ENCODE peak calls at places on chromosomes 13 and 19, in six cellular contexts. E is Karpas-422, P is kidney epithelial cell, O is cardiac muscle cell, J is psoas muscle, X is dorsolateral prefrontal cortex. W is an unnamed sample.

GRCh38 chr19:49690656-49691242 is at the start of gene CPT1C:
- DNase-seq in P (no peak), J (peak; percentile 78), X (peak; percentile 96), O (peak; percentile 83), E (peak; percentile 55), W (peak; percentile 94)

GRCh38 chr19:55579766-55580621 is 654 bp downstream of the ZNF579 start:
- DNase-seq in J (no peak), P (no peak), O (peak; percentile 44), X (no peak), E (peak; percentile 71), W (peak; percentile 62)

GRCh38 chr13:31835932-31836331 is 96.6 kb downstream of the RXFP2 start:
- DNase-seq in E (no peak), X (no peak), P (no peak), J (no peak), O (peak; percentile 29), W (no peak)

GRCh38 chr19:20182232-20182785 is 15.3 kb downstream of the ZNF486 start:
- DNase-seq in E (no peak), X (no peak), O (no peak), P (no peak), J (no peak), W (no peak)

GRCh38 chr13:107867701-107868661 is 347.4 kb downstream of the LIG4 start:
- DNase-seq in E (no peak), J (no peak), P (no peak), X (peak; percentile 70), O (peak; percentile 52), W (peak; percentile 21)

GRCh38 chr19:15251749-15252397 is 19.6 kb upstream of the EPHX3 start:
- DNase-seq in E (no peak), O (peak; percentile 98), X (no peak), J (peak; percentile 88), P (peak; percentile 70), W (peak; percentile 95)

GRCh38 chr13:37340911-37341670 is 235.6 kb upstream of the CSNK1A1L start:
- DNase-seq in P (no peak), X (no peak), E (no peak), O (no peak), J (no peak), W (peak; percentile 71)

GRCh38 chr13:98496239-98496668 is 80.7 kb downstream of the STK24 start:
- DNase-seq in X (no peak), J (peak; percentile 70), E (no peak), O (no peak), P (no peak), W (no peak)

GRCh38 chr19:54448037-54448773 is 794 bp upstream of the LENG8 start:
- DNase-seq in P (no peak), O (peak; percentile 72), J (peak; percentile 57), E (peak; percentile 72), X (peak; percentile 61), W (peak; percentile 48)

GRCh38 chr13:42735011-42735410 is 46.4 kb upstream of the FAM216B start:
- DNase-seq in J (no peak), X (no peak), E (no peak), P (no peak), O (no peak), W (no peak)

GRCh38 chr19:13004273-13004672 is 9.0 kb downstream of the NFIX start:
- DNase-seq in P (no peak), J (no peak), X (no peak), O (no peak), E (no peak), W (no peak)

GRCh38 chr19:13005861-13006370 is 10.6 kb downstream of the NFIX start:
- DNase-seq in P (no peak), X (no peak), O (no peak), E (no peak), J (no peak), W (no peak)

GRCh38 chr19:13007292-13008045 is 12.2 kb downstream of the NFIX start:
- DNase-seq in X (no peak), P (no peak), O (no peak), E (no peak), J (peak; percentile 75), W (no peak)

GRCh38 chr19:13005253-13005652 is 10.0 kb downstream of the NFIX start:
- DNase-seq in P (no peak), X (no peak), J (no peak), E (no peak), O (no peak), W (no peak)

GRCh38 chr19:13006431-13007281 is 11.4 kb downstream of the NFIX start:
- DNase-seq in O (no peak), X (no peak), E (no peak), J (peak; percentile 81), P (no peak), W (no peak)
- H3K27me3 ChIP-seq in O (peaks cover 100% of the 10 kb centered on the region), X (no peaks in the 10 kb centered on the region), E (no peaks in the 10 kb centered on the region), J (no peaks in the 10 kb centered on the region), P (peaks cover 35% of the 10 kb centered on the region), W (no peaks in the 10 kb centered on the region)

GRCh38 chr13:66859078-66859477 is 371.1 kb downstream of the PCDH9 start:
- DNase-seq in J (no peak), O (no peak), X (no peak), P (no peak), E (no peak), W (no peak)

GRCh38 chr13:66864627-66865026 is 365.5 kb downstream of the PCDH9 start:
- DNase-seq in J (no peak), X (no peak), O (no peak), E (no peak), P (no peak), W (peak; percentile 31)

GRCh38 chr13:66860868-66861447 is 369.2 kb downstream of the PCDH9 start:
- DNase-seq in X (no peak), J (no peak), P (no peak), E (no peak), O (no peak), W (no peak)

GRCh38 chr13:66858163-66858562 is 372.0 kb downstream of the PCDH9 start:
- DNase-seq in O (no peak), X (no peak), P (no peak), J (no peak), E (no peak), W (no peak)

DNA sequence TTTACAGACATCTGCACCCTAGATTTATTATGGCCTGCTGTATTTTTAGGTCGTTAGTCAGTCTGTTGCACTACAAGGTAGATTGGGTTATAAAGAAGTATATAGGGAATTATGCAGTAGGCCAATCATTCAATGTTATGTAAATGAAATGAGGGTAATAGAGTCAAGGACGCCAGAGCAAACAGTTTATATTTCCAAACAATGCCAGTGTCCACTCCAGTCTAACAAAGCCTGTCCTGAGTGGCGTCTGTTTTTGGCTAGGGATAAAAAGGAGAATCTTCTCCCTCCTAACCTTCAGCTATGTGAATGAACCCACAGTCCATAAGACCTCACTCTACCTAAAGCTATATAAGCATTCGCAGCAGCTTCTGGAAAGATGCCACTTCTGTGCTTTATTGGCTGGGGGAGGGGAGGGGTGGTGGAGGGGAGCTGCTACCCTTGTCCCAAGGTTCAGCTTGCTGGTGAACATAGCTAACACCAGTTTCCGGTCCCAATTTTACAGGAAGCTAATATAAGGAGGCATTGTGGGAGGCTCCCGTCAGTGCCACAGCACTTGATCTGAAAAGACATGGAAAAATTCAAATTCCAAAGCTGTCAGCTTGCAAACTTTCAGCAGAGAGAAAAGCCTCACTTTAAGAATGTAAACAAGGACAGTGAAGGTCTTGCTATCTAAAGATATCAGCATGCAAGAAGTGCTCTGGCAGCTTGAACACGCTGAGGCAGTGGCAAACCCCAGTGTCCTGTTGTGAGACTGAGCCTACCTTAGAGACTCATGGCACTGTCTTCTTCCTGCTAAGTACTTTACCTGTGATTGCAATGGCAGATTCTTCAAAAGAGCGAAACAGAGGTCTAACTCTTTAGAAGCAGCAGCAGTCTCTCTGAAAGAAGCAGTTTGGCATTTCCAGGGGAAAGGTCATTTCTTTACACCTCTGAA is 369.9 kb downstream of the PCDH9 start:
- DNase-seq in J (no peak), E (no peak), O (no peak), X (no peak), P (no peak), W (no peak)
- H3K4me3 ChIP-seq in J (no peak overlapping the region), E (no peak overlapping the region), O (no peak overlapping the region), X (no peak overlapping the region), P (no peak overlapping the region), W (no peak overlapping the region)

GRCh38 chr19:5990289-5990797 is 12.4 kb upstream of the RANBP3 start:
- DNase-seq in J (no peak), E (no peak), X (no peak), P (no peak), O (no peak), W (no peak)
- H3K27me3 ChIP-seq in J (peaks cover 1% of the 10 kb centered on the region), E (no peaks in the 10 kb centered on the region), X (no peaks in the 10 kb centered on the region), P (no peaks in the 10 kb centered on the region), O (no peaks in the 10 kb centered on the region), W (no peaks in the 10 kb centered on the region)

DNA sequence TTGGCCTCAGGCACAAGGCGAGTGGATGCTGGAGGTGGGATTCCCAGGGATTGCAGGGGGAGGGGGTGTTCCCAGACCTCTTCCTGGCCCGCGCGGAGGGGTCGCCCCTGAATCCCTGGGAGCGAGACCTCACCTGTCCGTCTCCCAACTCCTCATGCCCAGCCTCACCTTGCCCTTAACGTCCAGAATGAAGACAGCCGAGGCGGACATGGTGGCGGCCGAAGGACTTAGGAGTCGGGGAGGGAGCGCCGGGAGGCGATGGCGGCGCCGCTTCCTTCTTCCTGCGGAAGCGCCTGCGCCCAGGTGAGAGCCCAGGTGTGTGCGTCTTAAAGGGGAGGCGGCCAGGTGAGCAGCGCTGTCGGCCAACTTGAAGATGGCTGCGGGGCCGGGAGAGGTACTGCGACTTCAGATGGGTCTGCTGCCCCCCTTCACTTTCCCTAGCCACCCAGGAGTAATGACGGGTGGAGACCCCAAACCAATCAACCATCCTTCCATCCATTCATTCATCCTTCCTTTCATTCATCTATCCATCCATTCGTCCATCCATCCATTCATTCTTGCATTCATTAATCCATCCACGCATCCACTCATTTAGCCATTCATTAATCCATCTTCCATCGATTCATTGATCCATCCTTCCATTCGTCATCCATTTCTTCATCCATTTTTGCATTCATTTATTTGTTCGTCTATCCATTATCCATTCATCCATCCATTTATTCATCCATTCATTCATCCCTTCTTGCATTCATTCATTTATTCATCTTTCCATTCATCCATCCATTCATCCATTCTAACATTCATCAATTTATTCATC is at the start of gene AP1M2:
- DNase-seq in O (no peak), X (no peak), J (no peak), P (no peak), E (no peak), W (no peak)
- H3K4me3 ChIP-seq in O (peak within 1 kb of the TSS; percentile 2), X (no peak within 1 kb of the TSS), J (no peak within 1 kb of the TSS), P (peak within 1 kb of the TSS; percentile 13), E (no peak within 1 kb of the TSS), W (no peak within 1 kb of the TSS)